ENCODE peak calls at places on chromosomes 3 and 15, in four cellular contexts. M is testis, B is heart left ventricle, T is bronchial epithelial cell. F is an unnamed sample. For H3K36me3, the result is how much of the 10 kb centered on the place peaks cover.

GRCh38 chr3:190130700-190131099 is 10.0 kb upstream of the P3H2 start:
- DNase-seq in M (no peak), B (no peak), T (no peak), F (no peak)

GRCh38 chr3:129490273-129490675 is 38.2 kb upstream of the RHO start:
- DNase-seq in M (peak), B (peak), T (peak), F (peak)

GRCh38 chr3:52136513-52136912 is 17.7 kb downstream of the POC1A start:
- DNase-seq in M (no peak), B (no peak), T (no peak), F (peak)

GRCh38 chr3:53744351-53744750 is 101.9 kb downstream of the CHDH start:
- DNase-seq in M (no peak), B (no peak), T (no peak), F (no peak)

GRCh38 chr3:129662230-129662629 is 55.8 kb upstream of the PLXND1 start:
- DNase-seq in M (no peak), B (no peak), T (peak), F (peak)

GRCh38 chr3:186596568-186597287 is 16.1 kb upstream of the AHSG start:
- DNase-seq in M (no peak), B (no peak), T (peak), F (no peak)

GRCh38 chr15:46589088-46589487 is 954.3 kb downstream of the SQOR start:
- DNase-seq in M (no peak), B (no peak), T (no peak), F (no peak)

GRCh38 chr15:81312790-81313543 is 11.0 kb downstream of the STARD5 start:
- DNase-seq in M (peak), B (peak), T (peak), F (peak)

GRCh38 chr15:59232476-59232875 is 25.8 kb downstream of the LDHAL6B start:
- DNase-seq in M (no peak), B (no peak), T (peak), F (peak)

GRCh38 chr3:147937891-147938290 is 528.7 kb downstream of the ZIC1 start:
- DNase-seq in M (no peak), B (no peak), T (no peak), F (no peak)

GRCh38 chr3:132180337-132180791 is 136.8 kb upstream of the ACP3 start:
- DNase-seq in M (no peak), B (no peak), T (peak), F (peak)

GRCh38 chr3:81851166-81851565 is 89.7 kb upstream of the GBE1 start:
- DNase-seq in M (no peak), B (no peak), T (no peak), F (no peak)

GRCh38 chr3:140234256-140234655 is 299.3 kb downstream of the CLSTN2 start:
- DNase-seq in M (no peak), B (no peak), T (no peak), F (no peak)

GRCh38 chr3:184157206-184157605 is 2.0 kb downstream of the DVL3 start:
- DNase-seq in M (no peak), B (no peak), T (no peak), F (no peak)

GRCh38 chr3:88985491-88985890 is 121.9 kb upstream of the EPHA3 start:
- DNase-seq in M (no peak), B (no peak), T (no peak), F (no peak)

GRCh38 chr3:43855674-43856299 is 165.0 kb downstream of the ABHD5 start:
- DNase-seq in M (peak), B (peak), T (peak), F (peak)

GRCh38 chr3:126986001-126986400 is 3.1 kb downstream of the PLXNA1 start:
- DNase-seq in M (no peak), B (no peak), T (no peak), F (peak)

GRCh38 chr3:75337226-75337900 is 326.8 kb upstream of the FRG2C start:
- DNase-seq in M (no peak), B (no peak), T (no peak), F (no peak)

GRCh38 chr3:4426261-4426781 is 40.7 kb downstream of the SUMF1 start:
- DNase-seq in M (no peak), B (no peak), T (no peak), F (no peak)

GRCh38 chr3:126781889-126782491 is 78.0 kb downstream of the CHCHD6 start:
- DNase-seq in M (no peak), B (peak), T (peak), F (peak)

GRCh38 chr3:194323785-194324735 is 27.1 kb downstream of the CPN2 start:
- DNase-seq in M (peak), B (peak), T (no peak), F (peak)

GRCh38 chr3:196947136-196947859 is 5.0 kb upstream of the NCBP2 start:
- DNase-seq in M (no peak), B (no peak), T (no peak), F (no peak)

GRCh38 chr15:47766406-47766805 is 49.1 kb downstream of the SEMA6D start:
- DNase-seq in M (no peak), B (no peak), T (no peak), F (no peak)

GRCh38 chr3:50502584-50503423 is 630 bp downstream of the CACNA2D2 start:
- DNase-seq in M (no peak), B (no peak), T (no peak), F (no peak)
- H3K4me3 ChIP-seq in M (peak), B (peak), T (no peak), F (peak)

GRCh38 chr15:61731081-61731480 is 329.2 kb downstream of the VPS13C start:
- DNase-seq in M (no peak), B (no peak), T (no peak), F (no peak)

GRCh38 chr15:61724276-61724939 is 335.8 kb downstream of the VPS13C start:
- DNase-seq in M (no peak), B (no peak), T (no peak), F (no peak)

GRCh38 chr15:61720197-61720596 is 340.1 kb downstream of the VPS13C start:
- DNase-seq in M (no peak), B (no peak), T (no peak), F (no peak)

GRCh38 chr15:61726166-61726565 is 334.1 kb downstream of the VPS13C start:
- DNase-seq in M (no peak), B (no peak), T (no peak), F (no peak)
- H3K36me3 ChIP-seq in M (under half), B (under half), T (under half), F (under half)

GRCh38 chr3:50297896-50298725 is 1.1 kb downstream of the HYAL3 start:
- DNase-seq in M (no peak), B (peak), T (no peak), F (no peak)
- TF ChIP-seq CTCF in M (no peak), B (no peak), T (peak), F (no peak)

GRCh38 chr3:146781606-146782005 is 176.5 kb upstream of the PLSCR5 start:
- DNase-seq in M (no peak), B (no peak), T (no peak), F (no peak)
- H3K4me3 ChIP-seq in M (no peak), B (no peak), T (no peak), F (no peak)

DNA sequence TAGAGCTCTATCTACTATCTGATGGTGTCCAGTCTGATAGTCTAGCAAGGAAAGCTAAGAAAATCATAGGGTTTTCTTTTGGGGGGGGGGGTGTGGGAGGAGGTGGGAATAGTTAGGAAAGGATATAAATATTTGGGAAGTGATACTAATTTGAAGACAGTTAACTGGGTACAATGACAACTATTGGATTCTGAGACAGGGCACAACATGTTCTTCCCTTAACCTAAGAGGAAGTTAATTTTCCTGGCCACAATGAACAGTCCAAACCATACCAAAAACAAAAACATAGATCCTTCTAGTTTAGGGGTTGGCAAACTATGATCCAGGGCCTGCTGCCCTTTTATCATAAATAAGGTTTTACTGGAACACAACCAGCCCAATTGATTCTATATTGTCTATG is 10.0 kb upstream of the HCLS1 start:
- DNase-seq in M (no peak), B (no peak), T (no peak), F (no peak)
- H3K36me3 ChIP-seq in M (under half), B (under half), T (under half), F (under half)

GRCh38 chr15:86876387-86876786 is 796.7 kb downstream of the AGBL1 start:
- DNase-seq in M (no peak), B (no peak), T (no peak), F (no peak)

GRCh38 chr15:86877171-86877631 is 797.5 kb downstream of the AGBL1 start:
- DNase-seq in M (no peak), B (no peak), T (no peak), F (no peak)

GRCh38 chr15:86879250-86880229 is 799.9 kb downstream of the AGBL1 start:
- DNase-seq in M (no peak), B (peak), T (no peak), F (no peak)
- TF ChIP-seq CTCF in M (no peak), B (no peak), T (no peak), F (no peak)

GRCh38 chr15:67031321-67031720 is 34.1 kb upstream of the SMAD3 start:
- DNase-seq in M (no peak), B (no peak), T (no peak), F (no peak)

GRCh38 chr15:67032608-67033007 is 32.8 kb upstream of the SMAD3 start:
- DNase-seq in M (no peak), B (no peak), T (no peak), F (no peak)

GRCh38 chr15:67033521-67033920 is 31.9 kb upstream of the SMAD3 start:
- DNase-seq in M (no peak), B (peak), T (no peak), F (no peak)

GRCh38 chr15:67033012-67033411 is 32.4 kb upstream of the SMAD3 start:
- DNase-seq in M (no peak), B (no peak), T (no peak), F (no peak)

GRCh38 chr15:67030036-67030762 is 35.2 kb upstream of the SMAD3 start:
- DNase-seq in M (no peak), B (no peak), T (no peak), F (peak)
- H3K4me3 ChIP-seq in M (no peak), B (no peak), T (no peak), F (no peak)

GRCh38 chr3:100737334-100737733 is 28.0 kb downstream of the TFG start:
- DNase-seq in M (no peak), B (no peak), T (peak), F (peak)
- H3K36me3 ChIP-seq in M (under half), B (under half), T (under half), F (half or more)

F was measured in cardiac muscle cell.